ENCODE peak calls at places on chromosomes 4 and X, in nine cellular contexts. H is ovary, S is spleen, B is suprapubic skin, K is sigmoid colon, U is heart left ventricle, Q is breast epithelium, V is stomach, Y is tibial nerve. T is an unnamed sample. For H3K4me1, the result is how much of the 10 kb centered on the place peaks cover.

GRCh38 chrX:107729558-107730297 is 45.9 kb downstream of the TSC22D3 start:
- DNase-seq in K (no peak), B (no peak), V (no peak), Q (no peak), U (peak), H (peak), Y (no peak), S (peak), T (peak)

GRCh38 chr4:86054676-86055075 is 305.2 kb downstream of the MAPK10 start:
- DNase-seq in H (no peak), Q (no peak), U (no peak), S (no peak), Y (no peak), V (no peak), K (no peak), B (no peak), T (no peak)

GRCh38 chrX:13101439-13102139 is 57.2 kb upstream of the FAM9C start:
- DNase-seq in Q (peak), Y (peak), U (peak), K (peak), H (peak), V (peak), B (peak), S (peak), T (peak)

GRCh38 chrX:28099166-28099565 is 117.9 kb upstream of the DCAF8L1 start:
- DNase-seq in Y (no peak), Q (no peak), K (no peak), U (no peak), H (no peak), V (no peak), S (no peak), B (no peak), T (no peak)

GRCh38 chr4:149980941-149981340 is 97.3 kb upstream of the DCLK2 start:
- DNase-seq in V (peak), S (no peak), H (peak), K (peak), Q (no peak), B (no peak), Y (peak), U (peak), T (peak)

GRCh38 chr4:48331577-48332340 is 9.6 kb upstream of the SLAIN2 start:
- DNase-seq in Y (no peak), V (no peak), U (no peak), B (no peak), H (no peak), K (no peak), S (no peak), Q (no peak), T (no peak)

GRCh38 chr4:150259861-150260567 is 181.8 kb downstream of the DCLK2 start:
- DNase-seq in U (no peak), Y (no peak), H (no peak), V (no peak), Q (no peak), S (no peak), K (no peak), B (no peak), T (no peak)

GRCh38 chr4:144399927-144400326 is 246.0 kb upstream of the HHIP start:
- DNase-seq in Q (no peak), S (no peak), K (no peak), H (no peak), V (no peak), Y (no peak), B (no peak), U (no peak), T (peak)

GRCh38 chrX:71809886-71810285 is 46.7 kb downstream of the CXorf49B start:
- DNase-seq in H (no peak), S (no peak), Q (no peak), Y (no peak), V (no peak), U (no peak), K (no peak), B (no peak), T (no peak)

GRCh38 chr4:6855692-6856297 is 53.8 kb upstream of the TBC1D14 start:
- DNase-seq in Y (no peak), B (no peak), S (no peak), V (no peak), K (no peak), Q (no peak), H (no peak), U (no peak), T (no peak)

GRCh38 chr4:71602271-71602890 is 181.5 kb downstream of the GC start:
- DNase-seq in S (no peak), V (no peak), U (no peak), B (no peak), Q (no peak), K (no peak), H (no peak), Y (no peak), T (no peak)

GRCh38 chr4:170868191-170868590 is 778.4 kb upstream of the AADAT start:
- DNase-seq in Q (no peak), B (no peak), S (no peak), H (no peak), V (no peak), Y (no peak), U (no peak), K (no peak), T (no peak)

GRCh38 chr4:181908168-181908567 is 335.0 kb upstream of the TENM3 start:
- DNase-seq in Q (no peak), B (no peak), K (no peak), U (no peak), Y (no peak), H (no peak), V (no peak), S (no peak), T (no peak)

GRCh38 chr4:37666625-37667071 is 19.5 kb downstream of the RELL1 start:
- DNase-seq in B (no peak), H (no peak), K (no peak), U (peak), Q (peak), Y (peak), V (peak), S (no peak), T (peak)

GRCh38 chr4:72767903-72768817 is 199.1 kb upstream of the ADAMTS3 start:
- DNase-seq in Y (no peak), S (no peak), U (no peak), H (peak), K (no peak), V (no peak), B (no peak), Q (no peak), T (no peak)

GRCh38 chr4:66855956-66856355 is 689.3 kb downstream of the CENPC start:
- DNase-seq in H (no peak), K (no peak), S (no peak), V (no peak), Q (no peak), B (no peak), U (no peak), Y (no peak), T (no peak)

DNA sequence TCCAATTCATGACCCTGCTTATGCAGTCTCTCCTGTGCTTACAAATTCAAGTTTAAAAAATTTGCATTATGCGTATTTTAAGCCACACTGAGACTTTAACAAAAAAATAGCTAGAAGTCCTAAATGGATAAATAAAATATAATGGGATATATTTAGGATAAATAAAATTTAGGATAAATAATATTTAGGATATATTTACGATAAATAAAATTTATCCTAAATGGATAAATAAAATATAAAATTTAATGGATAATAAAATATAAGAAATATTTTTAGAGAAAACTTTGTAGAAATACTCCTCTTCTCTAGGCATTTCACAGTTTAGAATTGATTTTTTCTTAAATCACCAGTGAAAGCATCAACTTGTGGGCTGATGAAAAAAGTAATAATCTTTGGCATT is 22.6 kb downstream of the GUCY1B1 start:
- DNase-seq in V (no peak), H (no peak), U (no peak), B (no peak), S (no peak), Y (no peak), Q (no peak), K (no peak), T (no peak)
- H3K4me1 ChIP-seq in V (under half), H (under half), U (under half), B (under half), S (under half), Y (under half), Q (under half), K (under half), T (under half)

GRCh38 chr4:123832173-123833026 is 435.8 kb downstream of the SPRY1 start:
- DNase-seq in B (peak), S (no peak), Q (no peak), Y (peak), U (peak), H (peak), V (no peak), K (peak), T (peak)

GRCh38 chr4:123833156-123833555 is 436.6 kb downstream of the SPRY1 start:
- DNase-seq in H (no peak), K (no peak), V (no peak), S (no peak), B (no peak), Q (no peak), U (no peak), Y (no peak), T (no peak)

GRCh38 chr4:123836919-123837605 is 440.5 kb downstream of the SPRY1 start:
- DNase-seq in B (no peak), Q (no peak), V (no peak), U (no peak), K (no peak), H (no peak), S (no peak), Y (no peak), T (no peak)

GRCh38 chr4:123838426-123838825 is 441.8 kb downstream of the SPRY1 start:
- DNase-seq in H (no peak), V (no peak), Y (no peak), K (no peak), U (no peak), S (no peak), B (no peak), Q (no peak), T (no peak)

GRCh38 chr4:123835852-123836251 is 439.3 kb downstream of the SPRY1 start:
- DNase-seq in H (no peak), Q (no peak), Y (no peak), V (no peak), S (no peak), U (no peak), B (no peak), K (no peak), T (no peak)
- TF ChIP-seq CTCF in H (no peak), Q (no peak), Y (no peak), V (no peak), S (no peak), U (no peak), B (no peak), K (no peak), T (no peak)

GRCh38 chrX:101407748-101408529 is at the start of the genes GLA and HNRNPH2:
- DNase-seq in Q (peak), V (peak), S (peak), H (peak), Y (peak), U (peak), K (peak), B (peak), T (peak)

GRCh38 chrX:101407167-101407747 is 468 bp downstream of the GLA start:
- DNase-seq in U (no peak), H (no peak), Q (no peak), K (no peak), Y (no peak), B (no peak), S (no peak), V (no peak), T (no peak)

GRCh38 chrX:101409043-101409442 is 1.0 kb downstream of the HNRNPH2 start:
- DNase-seq in U (no peak), S (no peak), Q (no peak), V (no peak), K (no peak), H (no peak), B (no peak), Y (no peak), T (no peak)

GRCh38 chrX:101410461-101410860 is 2.4 kb downstream of the HNRNPH2 start:
- DNase-seq in S (no peak), Q (no peak), U (no peak), K (no peak), Y (no peak), B (no peak), H (no peak), V (no peak), T (no peak)

GRCh38 chrX:101408530-101408836 is 461 bp downstream of the HNRNPH2 start:
- DNase-seq in B (no peak), U (no peak), K (no peak), Q (no peak), V (no peak), S (no peak), H (no peak), Y (no peak), T (no peak)
- TF ChIP-seq POLR2A in B (no peak), U (no peak), K (no peak), Q (no peak), V (no peak), S (no peak), H (no peak), Y (no peak), T (no peak)

DNA sequence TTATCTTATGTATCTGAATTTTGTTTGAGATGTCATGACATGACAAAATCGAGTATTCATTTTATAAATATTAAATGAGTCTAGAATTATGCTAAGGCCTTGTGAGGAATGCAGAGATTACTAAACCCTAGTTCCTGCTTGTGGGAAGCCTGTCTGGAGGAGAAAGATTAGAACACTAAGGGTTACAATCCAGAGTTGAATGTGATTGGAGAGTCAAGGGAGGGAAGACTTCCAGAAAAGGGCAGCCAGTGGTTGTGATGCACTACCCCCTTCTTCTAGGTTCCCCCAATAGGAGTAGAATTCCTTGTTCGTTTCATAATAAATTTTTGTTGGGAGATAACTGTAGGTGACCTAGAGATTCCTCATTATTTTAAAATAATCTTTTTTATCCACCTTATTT is 141.1 kb downstream of the AFF1 start:
- DNase-seq in H (no peak), S (no peak), K (no peak), B (no peak), V (no peak), Q (no peak), Y (no peak), U (no peak), T (no peak)
- H3K4me1 ChIP-seq in H (under half), S (under half), K (half or more), B (half or more), V (under half), Q (under half), Y (half or more), U (half or more), T (under half)

DNA sequence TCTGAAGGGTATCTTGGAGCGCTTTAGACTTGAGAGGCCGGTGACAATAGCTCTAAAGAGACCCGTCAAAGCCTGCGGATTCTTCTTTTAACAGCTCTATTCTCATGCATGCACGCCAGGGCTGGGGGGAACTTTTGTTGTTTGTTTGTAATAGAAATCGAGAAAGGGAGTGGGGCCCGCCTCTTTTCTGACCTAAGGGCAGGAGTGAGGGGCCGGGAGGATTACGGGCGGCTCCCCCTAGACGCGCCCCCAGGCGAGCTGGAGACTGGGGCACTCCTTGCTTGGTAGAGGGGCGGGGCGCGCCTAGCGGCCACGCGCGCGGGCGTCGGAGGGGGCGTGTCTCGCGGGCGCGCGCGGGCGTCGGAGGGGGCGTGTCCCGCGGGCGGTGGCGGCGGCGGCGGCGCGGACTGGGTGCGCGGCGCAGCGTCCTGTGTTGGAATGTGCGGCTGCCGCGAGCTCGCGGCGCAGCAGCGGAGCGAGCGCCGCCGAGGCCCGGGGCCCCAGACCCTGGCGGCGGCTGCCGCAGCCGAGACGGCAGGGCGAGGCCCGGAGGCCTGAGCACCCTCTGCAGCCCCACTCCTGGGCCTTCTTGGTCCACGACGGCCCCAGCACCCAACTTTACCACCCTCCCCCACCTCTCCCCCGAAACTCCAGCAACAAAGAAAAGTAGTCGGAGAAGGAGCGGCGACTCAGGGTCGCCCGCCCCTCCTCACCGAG is at the start of gene REST:
- DNase-seq in H (peak), S (peak), U (peak), B (peak), K (peak), Y (peak), V (peak), Q (peak), T (peak)
- TF ChIP-seq CTCF in H (no peak), S (no peak), U (no peak), B (no peak), K (no peak), Y (no peak), V (no peak), Q (no peak), T (no peak)

GRCh38 chrX:114152130-114152529 is 431.8 kb upstream of the HTR2C start:
- DNase-seq in U (no peak), Q (no peak), V (no peak), S (no peak), Y (no peak), H (no peak), B (no peak), K (no peak), T (no peak)

DNA sequence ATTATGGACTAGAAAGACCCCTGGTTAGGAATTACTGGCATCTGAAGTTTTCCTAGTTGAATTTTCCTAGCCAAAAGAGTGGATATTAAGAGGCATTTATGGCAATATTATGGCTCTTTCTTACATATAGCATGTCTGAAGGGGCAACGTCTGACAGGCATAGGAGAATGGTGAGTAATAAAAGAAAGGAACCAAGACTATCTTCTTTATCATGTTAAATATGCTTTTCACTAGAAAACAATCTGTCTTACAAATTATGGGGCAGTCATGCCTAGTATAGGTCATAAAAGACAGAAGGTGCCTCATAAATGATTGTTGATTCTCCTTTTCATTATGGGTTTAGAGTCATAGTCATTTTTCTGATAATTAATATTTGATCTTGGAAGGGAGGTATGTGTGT is 431.1 kb upstream of the HTR2C start:
- DNase-seq in K (no peak), V (no peak), Q (no peak), Y (no peak), H (no peak), B (no peak), S (no peak), U (no peak), T (no peak)
- TF ChIP-seq POLR2A in K (no peak), V (no peak), Q (no peak), Y (no peak), H (no peak), B (no peak), S (no peak), U (no peak), T (no peak)